ENCODE peak calls at places on chromosomes 11 and 22, in six cellular contexts. X, I, A, Y, Q and O are unnamed samples.

GRCh38 chr11:20444537-20444936 is 57.0 kb downstream of the PRMT3 start:
- DNase-seq in I (no peak), X (no peak), Y (no peak), A (no peak), Q (no peak), O (no peak)

GRCh38 chr11:45892856-45893255 is 7.4 kb downstream of the MAPK8IP1 start:
- DNase-seq in Y (no peak), Q (no peak), I (no peak), A (no peak), X (no peak), O (no peak)

GRCh38 chr11:33475999-33476398 is 218.8 kb downstream of the HIPK3 start:
- DNase-seq in I (no peak), A (no peak), X (peak; percentile 90), Q (no peak), Y (peak; percentile 69), O (no peak)

GRCh38 chr22:44181912-44182590 is 1.3 kb downstream of the PARVG start:
- DNase-seq in Y (no peak), A (peak; percentile 68), X (no peak), I (peak; percentile 10), Q (no peak), O (no peak)

GRCh38 chr11:116948375-116948774 is 111.0 kb upstream of the APOA1 start:
- DNase-seq in I (no peak), Y (peak; percentile 48), A (no peak), X (peak; percentile 32), Q (no peak), O (no peak)

GRCh38 chr11:2386591-2386990 is 9.5 kb downstream of the CD81 start:
- DNase-seq in Q (peak; percentile 28), I (no peak), Y (no peak), A (no peak), X (no peak), O (no peak)

GRCh38 chr22:31139866-31140716 is at the start of gene PLA2G3:
- DNase-seq in X (peak; percentile 55), Q (no peak), I (no peak), Y (peak; percentile 65), A (no peak), O (peak; percentile 76)

GRCh38 chr11:112841719-112842118 is 119.5 kb upstream of the NCAM1 start:
- DNase-seq in X (no peak), I (no peak), Y (no peak), A (no peak), Q (no peak), O (no peak)

GRCh38 chr11:10807629-10808552 is 835 bp downstream of the EIF4G2 start:
- DNase-seq in Q (peak; percentile 54), A (peak; percentile 76), I (peak; percentile 55), X (peak; percentile 67), Y (peak; percentile 54), O (peak; percentile 28)

GRCh38 chr11:406796-407650 is 7.8 kb downstream of the SIGIRR start:
- DNase-seq in A (peak; percentile 94), Y (peak; percentile 71), I (peak; percentile 90), X (peak; percentile 90), Q (peak; percentile 94), O (peak; percentile 51)

GRCh38 chr22:42881982-42882656 is 25.0 kb upstream of the ARFGAP3 start:
- DNase-seq in Y (no peak), I (no peak), X (no peak), A (no peak), Q (no peak), O (no peak)

GRCh38 chr22:38869663-38870062 is 2.4 kb downstream of the CBX6 start:
- DNase-seq in X (no peak), Q (no peak), I (no peak), A (peak; percentile 49), Y (no peak), O (no peak)

GRCh38 chr11:64263021-64263946 is 12.0 kb downstream of the PLCB3 start:
- DNase-seq in Y (peak; percentile 70), I (no peak), X (peak; percentile 62), A (no peak), Q (no peak), O (no peak)

GRCh38 chr22:21709688-21710087 is 25.9 kb downstream of the YPEL1 start:
- DNase-seq in Y (no peak), A (no peak), Q (no peak), I (no peak), X (no peak), O (no peak)

GRCh38 chr22:37502342-37503182 is 16.4 kb upstream of the MFNG start:
- DNase-seq in Y (no peak), Q (no peak), A (no peak), X (no peak), I (no peak), O (no peak)

GRCh38 chr11:69449320-69450063 is 32.0 kb upstream of the LINC01488 start:
- DNase-seq in A (no peak), X (peak; percentile 68), I (no peak), Q (peak; percentile 19), Y (peak; percentile 57), O (peak; percentile 37)

GRCh38 chr11:92890836-92891235 is 78.6 kb upstream of the MTNR1B start:
- DNase-seq in X (no peak), Q (no peak), A (no peak), I (no peak), Y (no peak), O (no peak)

GRCh38 chr11:115146425-115146824 is 357.8 kb downstream of the CADM1 start:
- DNase-seq in Y (no peak), X (no peak), A (no peak), Q (no peak), I (no peak), O (no peak)

GRCh38 chr11:119445850-119446249 is 22.9 kb upstream of the THY1 start:
- DNase-seq in X (no peak), Y (peak; percentile 20), Q (no peak), A (no peak), I (no peak), O (no peak)

GRCh38 chr11:113540416-113541330 is 65.5 kb upstream of the DRD2 start:
- DNase-seq in A (no peak), I (no peak), X (no peak), Y (no peak), Q (no peak), O (no peak)

GRCh38 chr11:117200813-117201515 is 1.8 kb downstream of the TAGLN start:
- DNase-seq in I (no peak), Y (no peak), A (no peak), Q (no peak), X (peak; percentile 42), O (no peak)

GRCh38 chr11:69215784-69216415 is 60.2 kb downstream of the SMIM38 start:
- DNase-seq in X (no peak), A (peak; percentile 37), Q (no peak), I (no peak), Y (peak; percentile 56), O (no peak)

GRCh38 chr11:28521075-28521474 is 412.9 kb downstream of the METTL15 start:
- DNase-seq in A (no peak), Q (no peak), Y (no peak), I (no peak), X (no peak), O (no peak)

GRCh38 chr11:2530131-2530854 is 85.5 kb downstream of the KCNQ1 start:
- DNase-seq in I (no peak), X (no peak), Y (no peak), A (no peak), Q (no peak), O (no peak)

GRCh38 chr11:83367745-83368144 is 81.6 kb upstream of the CCDC90B start:
- DNase-seq in Q (no peak), X (no peak), Y (no peak), I (no peak), A (no peak), O (no peak)

GRCh38 chr11:12618743-12619540 is 55.3 kb upstream of the TEAD1 start:
- DNase-seq in Q (no peak), Y (peak; percentile 38), I (no peak), A (no peak), X (peak; percentile 43), O (no peak)

GRCh38 chr22:24951942-24952836 is at the start of gene KIAA1671:
- DNase-seq in Y (peak; percentile 48), A (peak; percentile 93), I (peak; percentile 82), Q (peak; percentile 83), X (peak; percentile 81), O (peak; percentile 95)

GRCh38 chr11:33857924-33858323 is 34.0 kb downstream of the LMO2 start:
- DNase-seq in A (peak; percentile 90), Y (peak; percentile 46), Q (peak; percentile 88), I (peak; percentile 65), X (peak; percentile 84), O (peak; percentile 82)

GRCh38 chr11:68855205-68855978 is 13.7 kb upstream of the CPT1A start:
- DNase-seq in X (peak; percentile 80), I (peak; percentile 32), Y (peak; percentile 47), A (peak; percentile 61), Q (peak; percentile 66), O (no peak)